ENCODE peak calls at places on chromosomes 12 and 14, in four cellular contexts. U is pancreas, A is H1, Y is ascending aorta. T is an unnamed sample.

GRCh38 chr14:85534914-85535313 is 5.0 kb downstream of the FLRT2 start:
- DNase-seq in U (no peak), A (no peak), Y (no peak), T (no peak)

GRCh38 chr14:38201137-38201828 is 6.4 kb upstream of the SSTR1 start:
- DNase-seq in U (no peak), A (no peak), Y (no peak), T (no peak)

GRCh38 chr12:113136990-113137511 is 1.5 kb upstream of the RASAL1 start:
- DNase-seq in U (no peak), A (no peak), Y (no peak), T (no peak)

GRCh38 chr14:64686216-64686615 is 18.0 kb upstream of the PLEKHG3 start:
- DNase-seq in U (no peak), A (no peak), Y (no peak), T (no peak)

GRCh38 chr14:50233335-50234250 is 2.2 kb upstream of the SOS2 start:
- DNase-seq in U (no peak), A (no peak), Y (no peak), T (no peak)

GRCh38 chr14:22452330-22452729 is 136.7 kb downstream of the DAD1 start:
- DNase-seq in U (no peak), A (no peak), Y (no peak), T (no peak)

GRCh38 chr12:124032265-124032886 is 59.4 kb downstream of the ZNF664 start:
- DNase-seq in U (peak), A (no peak), Y (no peak), T (no peak)

GRCh38 chr14:85342858-85343607 is 186.9 kb upstream of the FLRT2 start:
- DNase-seq in U (no peak), A (no peak), Y (no peak), T (no peak)

GRCh38 chr14:36820901-36821300 is 159.2 kb downstream of the PAX9 start:
- DNase-seq in U (no peak), A (no peak), Y (no peak), T (no peak)

GRCh38 chr12:42144174-42144423 is 575 bp downstream of the GXYLT1 start:
- DNase-seq in U (no peak), A (no peak), Y (no peak), T (no peak)

GRCh38 chr12:93689076-93689834 is 12.1 kb downstream of the CRADD start:
- DNase-seq in U (no peak), A (no peak), Y (no peak), T (no peak)

GRCh38 chr12:116624516-116624915 is 65.3 kb downstream of the MAP1LC3B2 start:
- DNase-seq in U (no peak), A (no peak), Y (no peak), T (no peak)

GRCh38 chr12:1927051-1927680 is 8.7 kb upstream of the CACNA2D4 start:
- DNase-seq in U (peak), A (no peak), Y (no peak), T (no peak)

GRCh38 chr12:53596920-53597363 is 29.2 kb downstream of the ATF7 start:
- DNase-seq in U (no peak), A (no peak), Y (no peak), T (no peak)

GRCh38 chr12:65643595-65644386 is 180.5 kb upstream of the HMGA2 start:
- DNase-seq in U (no peak), A (no peak), Y (no peak), T (no peak)

GRCh38 chr12:111426341-111427185 is 20.8 kb downstream of the SH2B3 start:
- DNase-seq in U (no peak), A (no peak), Y (no peak), T (peak)

GRCh38 chr12:123163227-123163626 is 12.3 kb upstream of the PITPNM2 start:
- DNase-seq in U (no peak), A (no peak), Y (no peak), T (no peak)

GRCh38 chr14:101503431-101504095 is 57.7 kb upstream of the DIO3 start:
- DNase-seq in U (no peak), A (no peak), Y (no peak), T (no peak)

GRCh38 chr14:60648169-60648933 is 926 bp downstream of the SIX1 start:
- DNase-seq in U (no peak), A (no peak), Y (no peak), T (no peak)

GRCh38 chr12:130945793-130946492 is 7.8 kb upstream of the ADGRD1 start:
- DNase-seq in U (no peak), A (no peak), Y (no peak), T (no peak)

GRCh38 chr12:46370380-46370734 is 2.2 kb downstream of the SLC38A2 start:
- DNase-seq in U (no peak), A (no peak), Y (no peak), T (no peak)

GRCh38 chr12:113868365-113868764 is 97.8 kb downstream of the RBM19 start:
- DNase-seq in U (no peak), A (no peak), Y (no peak), T (no peak)

GRCh38 chr12:94674835-94675234 is 24.5 kb upstream of the TMCC3 start:
- DNase-seq in U (no peak), A (no peak), Y (peak), T (no peak)

GRCh38 chr14:82313889-82314288 is 780.2 kb upstream of the SEL1L start:
- DNase-seq in U (no peak), A (no peak), Y (no peak), T (no peak)

GRCh38 chr12:59626382-59626781 is 30.6 kb downstream of the SLC16A7 start:
- DNase-seq in U (no peak), A (no peak), Y (no peak), T (no peak)

GRCh38 chr12:81617915-81618314 is 141.2 kb downstream of the PPFIA2 start:
- DNase-seq in U (no peak), A (no peak), Y (no peak), T (no peak)

GRCh38 chr14:31682768-31683167 is 121.6 kb downstream of the NUBPL start:
- DNase-seq in U (no peak), A (no peak), Y (no peak), T (no peak)

GRCh38 chr12:85642810-85643209 is 193.4 kb downstream of the RASSF9 start:
- DNase-seq in U (no peak), A (no peak), Y (no peak), T (no peak)

GRCh38 chr14:92362781-92363235 is 39.8 kb downstream of the SLC24A4 start:
- DNase-seq in U (no peak), A (no peak), Y (peak), T (no peak)

GRCh38 chr14:92154283-92154942 is 32.6 kb downstream of the CPSF2 start:
- DNase-seq in U (no peak), A (no peak), Y (no peak), T (no peak)

GRCh38 chr12:67377541-67377940 is 108.4 kb downstream of the CAND1 start:
- DNase-seq in U (no peak), A (no peak), Y (no peak), T (no peak)

GRCh38 chr14:62103497-62103896 is 341.3 kb downstream of the SNAPC1 start:
- DNase-seq in U (no peak), A (no peak), Y (no peak), T (no peak)

GRCh38 chr12:72025524-72025923 is 86.9 kb downstream of the TPH2 start:
- DNase-seq in U (no peak), A (no peak), Y (no peak), T (no peak)

GRCh38 chr12:121358093-121358492 is 5.9 kb upstream of the ANAPC5 start:
- DNase-seq in U (no peak), A (no peak), Y (no peak), T (no peak)
- H3K27ac ChIP-seq in U (no peak), A (no peak), Y (no peak), T (no peak)

DNA sequence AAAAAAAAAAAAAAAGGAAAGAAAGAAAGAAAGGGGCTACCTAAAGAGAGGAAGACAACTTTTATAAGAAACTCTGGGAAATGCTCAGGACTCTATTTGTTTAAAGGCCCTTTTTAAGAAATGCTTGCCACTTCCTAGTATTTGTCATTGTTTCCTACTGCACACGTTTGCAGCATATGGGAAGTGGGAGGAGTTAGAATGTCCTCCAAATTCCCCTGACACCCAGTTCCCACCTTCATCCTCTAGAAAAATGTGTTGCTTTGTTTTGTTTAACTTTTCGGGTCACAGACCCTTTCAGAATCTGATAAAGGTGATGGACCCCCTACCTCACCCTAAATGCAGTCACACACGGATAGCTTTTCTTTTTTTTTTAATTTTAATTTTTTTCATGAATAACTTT is 40.8 kb downstream of the NINJ2 start:
- DNase-seq in U (no peak), A (no peak), Y (no peak), T (no peak)
- H3K27ac ChIP-seq in U (no peak), A (no peak), Y (no peak), T (no peak)

GRCh38 chr14:70170976-70171375 is 17.8 kb downstream of the SLC8A3 start:
- DNase-seq in U (no peak), A (no peak), Y (no peak), T (no peak)
- H3K27ac ChIP-seq in U (no peak), A (no peak), Y (no peak), T (no peak)

GRCh38 chr14:74349757-74350156 is 1.5 kb downstream of the VRTN start:
- DNase-seq in U (peak), A (no peak), Y (no peak), T (no peak)
- H3K27ac ChIP-seq in U (no peak), A (peak), Y (no peak), T (no peak)

DNA sequence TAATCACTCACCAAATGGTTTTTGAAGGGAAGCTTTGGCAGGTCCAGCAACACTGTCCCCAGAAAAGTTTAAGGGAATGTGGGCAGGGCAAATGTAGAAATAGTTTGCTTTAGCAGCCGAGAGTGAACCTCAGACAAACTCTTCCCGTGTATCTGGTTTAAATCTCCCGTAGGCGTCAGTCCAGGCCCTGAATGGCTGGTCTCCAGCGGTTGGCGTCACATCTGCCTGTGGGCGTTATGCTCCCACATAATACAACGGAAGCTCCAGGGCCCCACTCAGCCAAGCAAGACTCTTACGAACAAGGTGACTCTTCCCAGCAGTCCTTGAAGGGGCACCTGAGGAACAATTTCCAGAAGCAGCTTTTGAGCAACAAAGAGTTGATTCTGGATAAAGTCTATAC is 942 bp downstream of the ZC2HC1C start:
- DNase-seq in U (peak), A (no peak), Y (no peak), T (no peak)
- H3K27ac ChIP-seq in U (peak), A (no peak), Y (peak), T (peak)

GRCh38 chr12:58540480-58541299 is 379.6 kb downstream of the LRIG3 start:
- DNase-seq in U (peak), A (peak), Y (no peak), T (no peak)
- H3K27ac ChIP-seq in U (no peak), A (no peak), Y (no peak), T (no peak)

DNA sequence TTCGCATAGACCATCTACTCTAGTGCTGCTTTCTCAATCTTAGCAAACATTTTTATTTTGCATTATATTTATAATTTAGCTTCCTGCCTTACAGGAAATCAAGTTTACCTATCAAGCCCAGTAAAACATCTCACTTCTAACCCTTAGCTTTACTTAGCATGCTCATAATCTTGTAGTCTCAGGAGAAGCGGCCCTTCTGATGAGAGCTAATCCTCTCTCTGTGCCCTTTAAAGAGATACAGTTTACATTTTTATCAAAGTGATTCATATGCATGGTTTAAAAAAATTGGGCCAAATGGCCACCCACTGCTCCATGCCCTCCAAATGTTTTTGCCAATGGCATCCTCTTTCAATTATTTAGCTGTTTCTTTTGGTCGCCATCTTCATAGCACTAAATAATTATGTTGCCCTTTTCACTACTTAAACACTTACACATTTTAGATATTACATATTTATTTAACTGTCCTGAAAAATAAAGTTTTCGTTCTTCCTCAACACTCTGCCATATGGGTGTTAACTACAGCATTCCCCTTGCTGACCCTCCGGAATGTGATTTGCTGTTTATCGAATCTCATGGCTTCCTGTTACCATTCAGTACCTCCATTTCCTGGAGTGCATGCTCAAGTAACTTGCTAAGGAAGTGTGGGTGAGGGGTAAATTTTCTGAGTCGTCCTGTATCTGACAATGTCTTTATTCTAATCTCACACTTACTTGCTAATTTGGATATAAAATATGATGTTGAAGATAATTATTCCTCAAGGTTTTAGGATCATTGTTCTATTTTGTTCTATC is 29.3 kb downstream of the YLPM1 start:
- DNase-seq in U (no peak), A (no peak), Y (no peak), T (peak)
- H3K27ac ChIP-seq in U (no peak), A (no peak), Y (no peak), T (no peak)

DNA sequence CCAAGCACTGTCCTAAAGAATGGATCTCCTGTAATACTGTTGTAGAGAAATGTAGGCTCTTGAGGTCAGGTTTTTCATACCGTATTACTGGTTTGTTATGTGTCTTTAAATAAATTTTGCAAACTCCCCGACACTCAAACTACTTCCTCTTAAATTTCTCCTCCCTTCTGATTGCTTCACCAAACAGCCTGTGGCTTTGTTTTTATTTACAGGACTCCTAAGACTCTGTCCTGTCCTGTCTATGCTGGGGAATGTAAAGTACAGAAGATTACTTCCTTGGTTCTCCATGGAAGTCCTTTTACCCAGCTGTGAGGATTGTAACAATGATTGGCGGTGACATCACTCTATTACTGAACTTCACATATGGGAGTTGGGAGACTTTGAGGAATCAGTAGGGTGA is 873.5 kb downstream of the DIO2 start:
- DNase-seq in U (no peak), A (no peak), Y (no peak), T (no peak)
- H3K27ac ChIP-seq in U (no peak), A (no peak), Y (no peak), T (no peak)

GRCh38 chr14:100149789-100150611 is 9.4 kb downstream of the DEGS2 start:
- DNase-seq in U (peak), A (no peak), Y (no peak), T (no peak)
- H3K27ac ChIP-seq in U (peak), A (no peak), Y (no peak), T (no peak)

T was measured in CD8-positive, alpha-beta memory T cell.